ENCODE peak calls at places on chromosomes 4 and X, in four cellular contexts. S, Z, E and C are unnamed samples.

GRCh38 chr4:24730256-24731001 is 64.9 kb upstream of the SOD3 start:
- DNase-seq in E (peak), Z (no peak), S (no peak), C (no peak)

GRCh38 chr4:101981756-101982155 is 191.2 kb downstream of the BANK1 start:
- DNase-seq in Z (no peak), E (no peak), S (no peak), C (no peak)

GRCh38 chr4:111362891-111363290 is 740.0 kb upstream of the PITX2 start:
- DNase-seq in S (no peak), Z (no peak), E (peak), C (no peak)

GRCh38 chrX:1491851-1492349 is 39.2 kb upstream of the ASMTL start:
- DNase-seq in S (peak), Z (no peak), E (peak), C (peak)

GRCh38 chrX:110000000-110000399 is 2.9 kb upstream of the TMEM164 start:
- DNase-seq in E (no peak), S (no peak), Z (no peak), C (no peak)

GRCh38 chr4:95165926-95166524 is 382.7 kb downstream of the UNC5C start:
- DNase-seq in E (peak), Z (no peak), S (no peak), C (peak)

GRCh38 chr4:79607979-79608378 is 200.0 kb upstream of the GK2 start:
- DNase-seq in E (no peak), Z (no peak), S (no peak), C (no peak)

GRCh38 chrX:103918584-103919335 is 43.7 kb upstream of the TMSB15B start:
- DNase-seq in S (peak), E (peak), Z (peak), C (peak)

GRCh38 chrX:46456125-46456922 is 88.9 kb downstream of the ZNF674 start:
- DNase-seq in Z (no peak), S (no peak), E (no peak), C (no peak)

GRCh38 chrX:118761950-118762725 is 34.7 kb downstream of the IL13RA1 start:
- DNase-seq in S (no peak), Z (no peak), E (no peak), C (no peak)

GRCh38 chrX:3757510-3758025 is 44.1 kb upstream of the PRKX start:
- DNase-seq in E (no peak), Z (no peak), S (no peak), C (no peak)

GRCh38 chr4:129239088-129239487 is 143.1 kb downstream of the C4orf33 start:
- DNase-seq in Z (no peak), S (no peak), E (no peak), C (no peak)

GRCh38 chr4:80078361-80079092 is 5.5 kb upstream of the ANTXR2 start:
- DNase-seq in E (no peak), S (no peak), Z (no peak), C (no peak)

GRCh38 chr4:187084696-187085095 is 361.0 kb upstream of the FAT1 start:
- DNase-seq in E (peak), S (no peak), Z (no peak), C (no peak)

GRCh38 chr4:84661191-84661944 is 78.4 kb downstream of the CDS1 start:
- DNase-seq in E (no peak), S (no peak), Z (no peak), C (no peak)

GRCh38 chrX:133726211-133726630 is 259.2 kb downstream of the GPC3 start:
- DNase-seq in E (peak), Z (no peak), S (no peak), C (no peak)

GRCh38 chr4:184649026-184649970 is at the start of the genes CASP3 and PRIMPOL:
- DNase-seq in S (peak), E (peak), Z (peak), C (peak)

GRCh38 chrX:135477576-135477975 is 42.9 kb upstream of the INTS6L start:
- DNase-seq in Z (no peak), S (peak), E (peak), C (peak)